ENCODE peak calls at places on chromosomes 3 and 15, in six cellular contexts. B is tibial nerve, W is PC-3, N is adrenal gland, X is fibroblast of lung, I is tibial artery. L is an unnamed sample. For H3K36me3, the result is how much of the 10 kb centered on the place peaks cover.

GRCh38 chr3:135736740-135737139 is 228.8 kb upstream of the PPP2R3A start:
- DNase-seq in N (no peak), X (peak), B (no peak), I (no peak), W (peak), L (no peak)

GRCh38 chr15:46151786-46152185 is 517.0 kb downstream of the SQOR start:
- DNase-seq in X (no peak), B (no peak), I (no peak), W (peak), N (no peak), L (no peak)

GRCh38 chr15:58852347-58852746 is 81.1 kb downstream of the SLTM start:
- DNase-seq in B (no peak), I (no peak), N (no peak), X (no peak), W (peak), L (no peak)

GRCh38 chr15:99163271-99164062 is 58.6 kb downstream of the SYNM start:
- DNase-seq in I (no peak), X (peak), B (no peak), W (no peak), N (no peak), L (no peak)

GRCh38 chr3:190040145-190040544 is 80.6 kb downstream of the P3H2 start:
- DNase-seq in W (peak), I (no peak), X (no peak), N (no peak), B (no peak), L (no peak)

GRCh38 chr3:6120786-6121185 is 740.1 kb upstream of the GRM7 start:
- DNase-seq in I (no peak), X (peak), W (no peak), B (no peak), N (no peak), L (no peak)

GRCh38 chr15:70829366-70830166 is 24.4 kb downstream of the LARP6 start:
- DNase-seq in N (no peak), X (no peak), I (no peak), B (no peak), W (no peak), L (no peak)

GRCh38 chr15:66614456-66615174 is 48.8 kb upstream of the LCTL start:
- DNase-seq in X (no peak), N (no peak), I (no peak), B (no peak), W (no peak), L (no peak)

GRCh38 chr3:123113889-123114450 is 47.1 kb downstream of the PDIA5 start:
- DNase-seq in X (no peak), W (no peak), B (no peak), I (no peak), N (no peak), L (no peak)

GRCh38 chr3:13482106-13482690 is 2.1 kb downstream of the HDAC11 start:
- DNase-seq in B (no peak), I (peak), N (no peak), W (no peak), X (no peak), L (peak)

GRCh38 chr15:52624262-52624661 is 54.9 kb downstream of the ATOSA start:
- DNase-seq in N (no peak), X (no peak), I (no peak), B (no peak), W (no peak), L (no peak)

GRCh38 chr3:144585408-144585807 is 613.8 kb downstream of the DIPK2A start:
- DNase-seq in X (no peak), W (no peak), N (no peak), I (no peak), B (no peak), L (no peak)
- TF ChIP-seq CTCF in X (no peak), W (no peak), N (no peak), I (no peak), B (no peak), L (no peak)

DNA sequence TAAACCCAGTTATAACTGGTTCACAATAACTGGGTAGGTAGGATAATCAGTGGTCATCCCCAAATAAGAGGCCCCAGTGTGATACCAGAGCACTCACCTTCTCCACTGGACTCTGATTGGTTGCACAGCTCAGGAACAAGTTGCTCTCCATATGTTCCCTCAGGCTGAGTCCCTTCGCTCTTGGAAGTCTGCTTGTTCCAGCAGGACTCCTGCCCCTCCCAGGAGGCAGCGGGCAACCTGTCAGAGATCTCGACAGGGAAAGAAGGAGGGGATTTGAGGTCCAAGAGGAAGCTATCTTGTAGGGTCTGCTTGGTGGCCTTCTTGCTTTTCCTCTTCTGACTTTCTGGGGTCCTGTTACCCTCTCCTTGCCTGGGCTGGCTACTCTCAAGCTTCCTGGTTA is 51.6 kb upstream of the HEG1 start:
- DNase-seq in N (no peak), X (no peak), B (no peak), W (no peak), I (no peak), L (no peak)
- H3K27ac ChIP-seq in N (no peak), X (peak), B (no peak), W (peak), I (peak), L (no peak)

DNA sequence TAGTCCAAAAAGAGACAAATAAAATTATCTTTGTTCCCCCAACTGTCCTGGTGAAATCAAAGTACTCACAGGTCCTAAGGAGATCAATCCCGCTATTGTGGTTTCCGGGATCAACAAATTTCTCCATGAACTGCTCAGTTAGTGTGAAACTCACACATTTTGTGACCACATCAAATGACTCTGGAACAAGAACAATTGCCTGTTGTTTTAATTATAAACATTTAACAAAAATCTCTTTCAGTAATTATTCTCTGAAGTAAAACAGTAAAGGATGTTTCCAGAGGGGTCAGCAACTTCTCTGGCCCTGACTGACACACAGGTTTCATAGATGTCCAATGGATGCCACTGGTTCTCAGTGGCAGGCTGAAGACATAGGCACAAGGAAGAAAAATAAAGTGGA is 3.9 kb downstream of the CLDND1 start:
- DNase-seq in B (no peak), N (no peak), W (no peak), I (no peak), X (no peak), L (no peak)
- H3K36me3 ChIP-seq in B (under half), N (under half), W (under half), I (under half), X (under half), L (under half)

GRCh38 chr15:31098953-31099740 is 2.4 kb downstream of the TRPM1 start:
- DNase-seq in N (no peak), I (no peak), X (no peak), B (no peak), W (peak), L (no peak)
- TF ChIP-seq CTCF in N (no peak), I (no peak), X (no peak), B (no peak), W (peak), L (no peak)

GRCh38 chr3:62795978-62796635 is 79.1 kb downstream of the CADPS start:
- DNase-seq in B (no peak), X (no peak), W (no peak), N (no peak), I (no peak), L (no peak)
- H3K27ac ChIP-seq in B (no peak), X (no peak), W (no peak), N (no peak), I (no peak), L (no peak)

GRCh38 chr3:81581966-81582599 is 179.4 kb downstream of the GBE1 start:
- DNase-seq in I (no peak), X (peak), W (peak), B (peak), N (peak), L (no peak)

GRCh38 chr3:81580399-81580798 is 181.0 kb downstream of the GBE1 start:
- DNase-seq in I (no peak), W (no peak), B (no peak), X (no peak), N (no peak), L (no peak)

GRCh38 chr3:81585937-81586336 is 175.5 kb downstream of the GBE1 start:
- DNase-seq in B (no peak), W (no peak), N (no peak), I (no peak), X (no peak), L (no peak)

GRCh38 chr3:81579744-81580143 is 181.7 kb downstream of the GBE1 start:
- DNase-seq in X (no peak), N (no peak), W (no peak), I (no peak), B (no peak), L (no peak)

GRCh38 chr3:81585057-81585456 is 176.4 kb downstream of the GBE1 start:
- DNase-seq in X (no peak), I (no peak), W (no peak), B (no peak), N (no peak), L (no peak)
- H3K36me3 ChIP-seq in X (under half), I (under half), W (under half), B (under half), N (under half), L (half or more)

GRCh38 chr3:52240886-52241244 is 1.9 kb upstream of the TWF2 start:
- DNase-seq in B (no peak), N (no peak), X (no peak), W (no peak), I (no peak), L (no peak)

GRCh38 chr3:52238193-52238760 is 681 bp downstream of the TWF2 start:
- DNase-seq in B (no peak), N (peak), I (peak), X (peak), W (no peak), L (peak)

GRCh38 chr3:52240059-52240885 is 1.3 kb upstream of the TWF2 start:
- DNase-seq in X (peak), W (peak), N (peak), B (peak), I (peak), L (peak)

GRCh38 chr3:52237659-52238172 is 1.2 kb downstream of the TWF2 start:
- DNase-seq in I (peak), B (peak), X (peak), W (peak), N (peak), L (peak)

DNA sequence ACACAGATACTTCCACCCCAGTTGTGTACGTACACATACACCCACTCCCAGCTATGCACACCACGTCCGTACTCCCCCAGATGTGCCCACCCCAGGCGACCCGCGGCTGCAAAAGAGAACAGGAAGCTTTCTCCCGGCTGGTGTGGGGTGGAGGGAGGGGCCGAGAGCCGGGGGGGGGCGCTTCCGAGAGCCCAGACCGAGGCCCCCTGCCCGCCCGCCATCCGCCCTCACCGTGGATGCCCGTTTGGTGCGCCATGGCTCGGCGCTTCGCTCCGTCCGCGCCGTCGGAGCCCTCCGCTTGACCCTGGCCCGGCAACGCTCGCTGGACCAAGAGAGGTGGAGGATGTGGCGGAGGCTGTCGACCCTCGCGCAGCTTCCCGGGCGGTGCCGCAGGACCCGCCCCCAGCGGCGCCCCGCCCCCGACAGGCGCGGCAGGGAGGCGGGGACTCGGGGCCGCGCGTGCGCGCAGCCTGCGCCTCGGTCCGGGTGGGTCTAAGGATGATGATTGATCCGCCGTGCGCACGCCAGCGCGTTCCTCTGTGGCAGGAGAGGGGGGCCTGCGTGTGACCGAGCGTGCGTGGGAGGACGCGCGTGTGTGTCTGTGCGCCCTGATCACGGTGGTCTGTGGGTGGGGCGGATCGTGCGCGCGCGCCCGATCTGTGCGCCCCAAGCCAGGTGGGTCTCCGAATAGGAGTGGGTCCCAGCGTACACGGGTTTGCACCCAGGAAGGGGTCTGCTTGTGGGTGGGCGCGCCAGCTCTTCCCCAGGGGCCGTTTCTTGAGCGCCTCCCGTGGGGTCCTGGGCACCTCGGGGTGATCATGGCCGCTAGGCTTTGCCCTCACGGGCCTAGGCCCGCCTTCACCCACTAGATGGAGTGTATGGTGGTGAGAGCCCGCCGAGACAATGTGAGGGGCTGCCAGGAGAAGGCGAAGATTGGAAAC is at the start of gene TWF2:
- DNase-seq in I (peak), N (peak), X (peak), B (peak), W (peak), L (peak)
- TF ChIP-seq CTCF in I (peak), N (no peak), X (peak), B (peak), W (peak), L (peak)

L was measured in psoas muscle.